ENCODE peak calls at places on chromosome 4, in eight cellular contexts. I is SK-N-SH; U is adrenal gland; H is uterus; J is PC-3; R is CD8-positive, alpha-beta T cell; S is lower lobe of right lung; D is breast epithelium. Z is an unnamed sample.

GRCh38 chr4:108058685-108059440 is 69.2 kb downstream of the HADH start:
- DNase-seq in D (no peak), S (no peak), R (no peak), J (peak; percentile 85), H (no peak), I (no peak), U (no peak), Z (no peak)

GRCh38 chr4:84503495-84504437 is 4.7 kb upstream of the NKX6-1 start:
- DNase-seq in R (no peak), D (no peak), S (no peak), I (peak; percentile 65), J (peak; percentile 78), H (no peak), U (no peak), Z (no peak)

GRCh38 chr4:41957634-41958033 is 22.4 kb downstream of the TMEM33 start:
- DNase-seq in H (no peak), I (peak; percentile 41), J (peak; percentile 26), U (no peak), S (no peak), R (no peak), D (no peak), Z (no peak)

GRCh38 chr4:111778543-111778942 is 366.7 kb upstream of the FAM241A start:
- DNase-seq in S (no peak), D (no peak), U (no peak), R (no peak), I (no peak), H (no peak), J (no peak), Z (no peak)

GRCh38 chr4:166675411-166675810 is 558.9 kb downstream of the SPOCK3 start:
- DNase-seq in U (no peak), R (no peak), S (no peak), H (no peak), I (no peak), J (peak; percentile 56), D (no peak), Z (no peak)

GRCh38 chr4:101651778-101652177 is 138.8 kb upstream of the BANK1 start:
- DNase-seq in H (no peak), J (no peak), R (no peak), D (no peak), S (no peak), I (no peak), U (no peak), Z (no peak)

GRCh38 chr4:99614491-99614890 is 39.9 kb downstream of the MTTP start:
- DNase-seq in D (no peak), U (no peak), R (no peak), J (no peak), H (no peak), S (no peak), I (no peak), Z (no peak)

GRCh38 chr4:27595956-27596355 is 735.3 kb downstream of the STIM2 start:
- DNase-seq in R (no peak), D (no peak), H (no peak), S (no peak), J (no peak), U (no peak), I (no peak), Z (no peak)

GRCh38 chr4:151486166-151486565 is 77.2 kb downstream of the FHIP1A start:
- DNase-seq in U (no peak), J (no peak), I (no peak), S (no peak), H (no peak), D (no peak), R (no peak), Z (no peak)

GRCh38 chr4:173252024-173252935 is 81.9 kb downstream of the HMGB2 start:
- DNase-seq in S (no peak), I (no peak), J (peak; percentile 97), D (no peak), H (peak; percentile 42), U (no peak), R (no peak), Z (no peak)

GRCh38 chr4:158930573-158930972 is 161.7 kb downstream of the FNIP2 start:
- DNase-seq in S (no peak), D (no peak), R (no peak), H (no peak), U (no peak), I (no peak), J (peak; percentile 1), Z (no peak)

GRCh38 chr4:111748157-111748556 is 397.1 kb upstream of the FAM241A start:
- DNase-seq in S (no peak), D (no peak), R (no peak), I (no peak), J (no peak), H (no peak), U (no peak), Z (no peak)

GRCh38 chr4:11691236-11691635 is 262.5 kb upstream of the HS3ST1 start:
- DNase-seq in R (no peak), U (no peak), I (no peak), S (no peak), D (no peak), J (peak; percentile 76), H (no peak), Z (no peak)

GRCh38 chr4:48681856-48682255 is 98.2 kb downstream of the FRYL start:
- DNase-seq in U (no peak), J (peak; percentile 33), H (no peak), S (no peak), R (no peak), D (no peak), I (no peak), Z (no peak)

GRCh38 chr4:80202784-80203553 is 5.7 kb downstream of the PRDM8 start:
- DNase-seq in U (no peak), D (no peak), H (peak; percentile 35), S (peak; percentile 59), R (peak; percentile 57), J (no peak), I (no peak), Z (peak; percentile 47)

GRCh38 chr4:36712013-36712412 is 430.6 kb downstream of the DTHD1 start:
- DNase-seq in H (no peak), D (no peak), U (no peak), J (no peak), R (no peak), S (no peak), I (no peak), Z (no peak)

GRCh38 chr4:123836919-123837605 is 440.5 kb downstream of the SPRY1 start:
- DNase-seq in R (no peak), S (no peak), J (peak; percentile 39), D (no peak), H (no peak), I (no peak), U (no peak), Z (no peak)

GRCh38 chr4:148415500-148415899 is 26.7 kb downstream of the NR3C2 start:
- DNase-seq in H (no peak), D (no peak), U (no peak), S (no peak), I (peak; percentile 20), J (peak; percentile 35), R (no peak), Z (no peak)

GRCh38 chr4:3481113-3481531 is 18.0 kb downstream of the DOK7 start:
- DNase-seq in J (no peak), R (no peak), I (no peak), U (no peak), S (no peak), H (no peak), D (no peak), Z (no peak)

GRCh38 chr4:47668810-47669408 is 169.0 kb downstream of the CORIN start:
- DNase-seq in U (peak; percentile 24), S (no peak), H (no peak), R (no peak), D (no peak), J (peak; percentile 62), I (peak; percentile 43), Z (no peak)

GRCh38 chr4:172515266-172515879 is 653.2 kb upstream of the GALNT7 start:
- DNase-seq in S (no peak), D (no peak), U (no peak), H (no peak), I (no peak), R (peak; percentile 4), J (no peak), Z (no peak)

GRCh38 chr4:26150948-26151347 is 169.9 kb upstream of the RBPJ start:
- DNase-seq in U (no peak), S (no peak), D (no peak), H (no peak), I (no peak), J (peak; percentile 72), R (no peak), Z (no peak)
- TF ChIP-seq CTCF in U (no peak), S (no peak), D (no peak), H (no peak), I (no peak), J (peak; percentile 30), R (no peak), Z (no peak)

GRCh38 chr4:65893311-65893710 is 223.0 kb upstream of the EPHA5 start:
- DNase-seq in U (no peak), I (no peak), H (no peak), S (no peak), J (peak; percentile 20), R (no peak), D (no peak), Z (no peak)
- H3K27ac ChIP-seq in U (no peak overlapping the region), I (no peak overlapping the region), H (no peak overlapping the region), S (no peak overlapping the region), J (no peak overlapping the region), R (no peak overlapping the region), D (no peak overlapping the region), Z (no peak overlapping the region)

DNA sequence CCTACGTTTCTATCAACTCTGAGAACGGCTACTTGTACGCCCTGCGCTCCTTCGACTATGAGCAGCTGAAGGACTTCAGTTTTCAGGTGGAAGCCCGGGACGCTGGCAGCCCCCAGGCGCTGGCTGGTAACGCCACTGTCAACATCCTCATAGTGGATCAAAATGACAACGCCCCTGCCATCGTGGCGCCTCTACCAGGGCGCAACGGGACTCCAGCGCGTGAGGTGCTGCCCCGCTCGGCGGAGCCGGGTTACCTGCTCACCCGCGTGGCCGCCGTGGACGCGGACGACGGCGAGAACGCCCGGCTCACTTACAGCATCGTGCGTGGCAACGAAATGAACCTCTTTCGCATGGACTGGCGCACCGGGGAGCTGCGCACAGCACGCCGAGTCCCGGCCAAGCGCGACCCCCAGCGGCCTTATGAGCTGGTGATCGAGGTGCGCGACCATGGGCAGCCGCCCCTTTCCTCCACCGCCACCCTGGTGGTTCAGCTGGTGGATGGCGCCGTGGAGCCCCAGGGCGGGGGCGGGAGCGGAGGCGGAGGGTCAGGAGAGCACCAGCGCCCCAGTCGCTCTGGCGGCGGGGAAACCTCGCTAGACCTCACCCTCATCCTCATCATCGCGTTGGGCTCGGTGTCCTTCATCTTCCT is 2.7 kb downstream of the PCDH10 start:
- DNase-seq in U (peak; percentile 30), S (no peak), R (no peak), H (no peak), I (peak; percentile 44), D (no peak), J (no peak), Z (no peak)
- H3K27me3 ChIP-seq in U (peaks cover 44% of the 10 kb centered on the region), S (peaks cover 71% of the 10 kb centered on the region), R (no peaks in the 10 kb centered on the region), H (peaks cover 27% of the 10 kb centered on the region), I (peaks cover 76% of the 10 kb centered on the region), D (peaks cover 89% of the 10 kb centered on the region), J (no peaks in the 10 kb centered on the region), Z (peaks cover 68% of the 10 kb centered on the region)

DNA sequence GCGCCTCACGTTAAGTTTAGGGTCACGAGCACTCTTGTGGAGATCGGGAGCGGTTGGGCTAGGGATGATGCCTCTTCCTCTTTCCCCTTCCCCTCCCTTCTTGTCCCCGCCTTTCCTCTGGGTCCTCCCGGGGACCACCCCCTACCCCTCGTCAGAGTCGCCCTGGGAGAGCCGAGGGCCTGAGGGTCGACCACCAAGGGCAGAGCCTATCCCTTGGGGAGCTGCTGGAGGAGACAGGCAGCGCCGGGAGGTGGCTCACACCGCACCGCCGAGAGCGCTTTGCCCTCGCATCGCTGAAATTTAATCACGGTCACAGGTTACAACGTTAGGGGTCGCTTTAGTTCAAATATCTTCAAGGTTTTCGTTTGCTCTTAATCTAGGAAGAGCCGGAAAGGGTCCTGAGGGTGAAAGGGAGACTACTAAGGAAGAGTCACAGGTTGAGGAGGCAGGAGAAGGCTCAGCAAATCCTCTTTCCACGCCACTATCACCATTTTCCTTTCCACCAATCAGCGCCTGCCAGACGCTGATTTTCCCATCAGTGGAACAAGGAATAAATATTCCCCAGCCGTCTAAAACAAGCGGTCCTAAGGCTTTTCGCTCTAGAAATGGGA is 529 bp upstream of the SNCA start:
- DNase-seq in R (no peak), D (no peak), S (no peak), I (peak; percentile 54), U (peak; percentile 25), J (no peak), H (no peak), Z (no peak)
- TF ChIP-seq CTCF in R (no peak), D (no peak), S (no peak), I (peak; percentile 41), U (no peak), J (no peak), H (no peak), Z (no peak)